ENCODE peak calls at places on chromosomes 13 and 19, in seven cellular contexts. P is amniotic epithelial cell; G is B cell; V is RPMI8226; S is fibroblast of mammary gland; O is hippocampal formation; D is effector memory CD4-positive, alpha-beta T cell. N is an unnamed sample.

GRCh38 chr13:30796833-30797601 is 61.7 kb downstream of the ALOX5AP start:
- DNase-seq in P (peak), G (no peak), V (no peak), S (no peak), O (no peak), D (no peak), N (peak)

GRCh38 chr19:6639439-6639838 is 30.5 kb downstream of the TNFSF14 start:
- DNase-seq in P (no peak), G (no peak), V (no peak), S (peak), O (no peak), D (no peak), N (no peak)

GRCh38 chr19:34468400-34468799 is 13.2 kb upstream of the WTIP start:
- DNase-seq in P (no peak), G (no peak), V (no peak), S (peak), O (no peak), D (no peak), N (no peak)

GRCh38 chr19:33235996-33236350 is 10.3 kb upstream of the SLC7A10 start:
- DNase-seq in P (no peak), G (no peak), V (no peak), S (no peak), O (no peak), D (no peak), N (no peak)

GRCh38 chr19:20247016-20247683 is 80.1 kb downstream of the ZNF486 start:
- DNase-seq in P (peak), G (peak), V (no peak), S (peak), O (peak), D (no peak), N (no peak)

GRCh38 chr19:58059003-58059671 is at the start of gene ZNF135:
- DNase-seq in P (peak), G (peak), V (peak), S (peak), O (peak), D (no peak), N (no peak)

GRCh38 chr13:111373486-111373885 is 53.0 kb downstream of the TEX29 start:
- DNase-seq in P (no peak), G (no peak), V (no peak), S (no peak), O (no peak), D (no peak), N (no peak)

GRCh38 chr19:2813235-2814160 is 6.2 kb upstream of the ZNF554 start:
- DNase-seq in P (no peak), G (no peak), V (no peak), S (no peak), O (no peak), D (no peak), N (no peak)

GRCh38 chr19:42421101-42421500 is 6.1 kb downstream of the LIPE start:
- DNase-seq in P (no peak), G (no peak), V (no peak), S (no peak), O (no peak), D (no peak), N (no peak)

GRCh38 chr13:94706854-94707399 is 5.4 kb downstream of the SOX21 start:
- DNase-seq in P (no peak), G (no peak), V (no peak), S (no peak), O (peak), D (no peak), N (no peak)

GRCh38 chr19:11279505-11280236 is 16.3 kb upstream of the TSPAN16 start:
- DNase-seq in P (no peak), G (no peak), V (peak), S (no peak), O (no peak), D (peak), N (no peak)

GRCh38 chr19:36771275-36772231 is 1.1 kb downstream of the ZNF850 start:
- DNase-seq in P (peak), G (peak), V (no peak), S (peak), O (no peak), D (no peak), N (no peak)

GRCh38 chr13:24618219-24618955 is 61.8 kb upstream of the ATP12A start:
- DNase-seq in P (no peak), G (peak), V (no peak), S (no peak), O (no peak), D (peak), N (no peak)

GRCh38 chr19:17001603-17002183 is 24.9 kb downstream of the CPAMD8 start:
- DNase-seq in P (no peak), G (peak), V (no peak), S (no peak), O (no peak), D (peak), N (no peak)

GRCh38 chr19:2312819-2313501 is 5.0 kb upstream of the LINGO3 start:
- DNase-seq in P (no peak), G (no peak), V (no peak), S (no peak), O (no peak), D (no peak), N (no peak)

GRCh38 chr19:44795398-44795987 is 13.4 kb upstream of the BCAM start:
- DNase-seq in P (no peak), G (no peak), V (no peak), S (no peak), O (no peak), D (no peak), N (no peak)